ENCODE peak calls at places on chromosomes 4 and X, in five cellular contexts. Q, R, P, S and K are unnamed samples.
A peak's percentile ranks its signal among the peaks of the same experiment; 100 is the strongest.

GRCh38 chrX:45807572-45808425 is 607.1 kb upstream of the DIPK2B start:
- DNase-seq in Q (no peak), P (no peak), R (no peak), S (peak; percentile 70), K (no peak)

GRCh38 chr4:170001688-170002267 is 24.4 kb downstream of the MFAP3L start:
- DNase-seq in P (no peak), Q (no peak), S (no peak), R (no peak), K (peak; percentile 52)

GRCh38 chr4:25654971-25655963 is at the start of gene SLC34A2:
- DNase-seq in S (no peak), Q (no peak), P (no peak), R (no peak), K (peak; percentile 33)

GRCh38 chr4:38046735-38047487 is 86.7 kb downstream of the PTTG2 start:
- DNase-seq in S (peak; percentile 33), R (no peak), P (no peak), Q (no peak), K (no peak)

GRCh38 chr4:89049853-89050252 is 7.1 kb downstream of the FAM13A start:
- DNase-seq in P (no peak), R (no peak), S (no peak), Q (no peak), K (no peak)

GRCh38 chrX:7689791-7690412 is 153.1 kb upstream of the VCX start:
- DNase-seq in R (no peak), S (no peak), Q (no peak), P (no peak), K (no peak)

GRCh38 chr4:26524001-26524400 is 33.7 kb upstream of the CCKAR start:
- DNase-seq in P (no peak), S (no peak), Q (no peak), R (no peak), K (no peak)

GRCh38 chr4:8548731-8549351 is 31.4 kb upstream of the GPR78 start:
- DNase-seq in R (no peak), P (no peak), S (no peak), Q (no peak), K (peak; percentile 15)

GRCh38 chrX:108731144-108731543 is 5.2 kb downstream of the IRS4 start:
- DNase-seq in S (no peak), R (no peak), Q (no peak), P (no peak), K (no peak)

GRCh38 chrX:155966876-155967275 is 30.6 kb upstream of the IL9R start:
- DNase-seq in R (peak; percentile 12), S (no peak), P (peak; percentile 22), Q (peak; percentile 38), K (peak; percentile 65)

GRCh38 chrX:1593286-1594271 is 2.2 kb downstream of the AKAP17A start:
- DNase-seq in Q (no peak), P (no peak), S (no peak), R (no peak), K (no peak)

GRCh38 chrX:137999071-137999470 is 433.1 kb downstream of the ZIC3 start:
- DNase-seq in P (no peak), Q (no peak), S (no peak), R (no peak), K (no peak)

GRCh38 chrX:50469206-50469605 is 1.4 kb downstream of the DGKK start:
- DNase-seq in S (no peak), P (no peak), Q (no peak), R (no peak), K (peak; percentile 41)

DNA sequence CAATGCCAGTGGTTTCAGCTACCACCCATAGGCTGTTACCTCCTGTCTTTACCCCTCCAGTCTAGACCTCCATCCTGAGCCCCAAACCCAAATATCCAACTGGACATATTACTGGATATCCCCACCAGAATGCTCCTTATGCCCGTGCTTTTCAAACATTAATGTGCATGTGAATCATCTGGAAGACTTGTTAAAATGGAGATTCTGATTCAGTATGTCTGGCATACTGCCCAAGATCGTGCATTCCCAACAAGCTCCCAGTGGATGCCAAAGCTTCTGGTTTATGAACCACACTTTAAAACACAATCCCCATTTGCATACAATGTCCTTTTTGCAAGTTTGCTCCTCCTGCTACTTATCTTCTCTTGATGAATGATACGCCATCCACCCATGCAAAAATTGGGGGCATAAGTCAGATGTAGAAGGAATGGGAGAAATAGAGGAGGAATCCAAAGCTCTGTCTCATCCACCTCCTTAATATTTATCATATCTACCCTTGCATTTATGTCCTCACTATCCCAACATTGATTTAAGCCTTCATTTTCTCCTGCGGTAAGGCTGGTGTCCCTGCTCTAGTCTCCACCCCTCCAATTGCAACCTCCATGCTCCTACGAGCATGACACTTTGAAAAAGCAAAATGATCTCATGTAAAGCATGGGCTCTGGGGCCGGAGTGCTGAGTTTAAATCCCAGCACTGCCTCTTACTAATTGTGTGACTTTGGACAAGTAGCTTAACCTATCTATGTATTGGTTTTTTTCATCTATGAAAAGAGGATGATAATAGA is 7.4 kb upstream of the PGRMC1 start:
- DNase-seq in S (peak; percentile 88), R (no peak), P (no peak), Q (no peak), K (no peak)
- TF ChIP-seq RAD21 in S (no peak), R (no peak), P (no peak), Q (no peak), K (no peak)

GRCh38 chr4:182448281-182449151 is 205.3 kb downstream of the TENM3 start:
- DNase-seq in R (no peak), S (peak; percentile 93), Q (peak; percentile 59), P (peak; percentile 72), K (peak; percentile 97)

GRCh38 chr4:182449960-182450359 is 206.8 kb downstream of the TENM3 start:
- DNase-seq in P (no peak), Q (no peak), R (no peak), S (no peak), K (no peak)

GRCh38 chr4:182449186-182449880 is 206.1 kb downstream of the TENM3 start:
- DNase-seq in Q (no peak), P (peak; percentile 15), S (peak; percentile 49), R (no peak), K (no peak)

GRCh38 chr4:182443070-182443469 is 199.9 kb downstream of the TENM3 start:
- DNase-seq in S (no peak), P (no peak), R (no peak), Q (no peak), K (no peak)

DNA sequence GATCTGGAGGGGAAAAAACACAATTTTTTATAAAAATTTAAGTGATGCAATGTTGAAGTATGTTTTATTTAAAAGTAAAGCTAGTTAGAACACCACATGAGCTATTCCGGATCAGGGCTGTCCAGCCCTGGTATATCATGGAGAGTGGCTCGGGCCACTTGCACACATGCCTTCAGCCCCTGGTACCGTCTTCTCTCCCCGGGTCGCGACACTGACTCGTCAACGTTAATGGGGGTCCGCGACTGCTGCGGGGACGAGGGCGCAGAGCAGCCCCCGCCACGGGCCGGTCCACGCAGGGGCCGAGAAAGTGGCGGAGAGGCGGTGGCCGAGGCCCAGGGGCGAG is 204.7 kb downstream of the TENM3 start:
- DNase-seq in Q (no peak), S (no peak), R (no peak), P (no peak), K (no peak)
- TF ChIP-seq RAD21 in Q (no peak), S (no peak), R (no peak), P (no peak), K (no peak)

DNA sequence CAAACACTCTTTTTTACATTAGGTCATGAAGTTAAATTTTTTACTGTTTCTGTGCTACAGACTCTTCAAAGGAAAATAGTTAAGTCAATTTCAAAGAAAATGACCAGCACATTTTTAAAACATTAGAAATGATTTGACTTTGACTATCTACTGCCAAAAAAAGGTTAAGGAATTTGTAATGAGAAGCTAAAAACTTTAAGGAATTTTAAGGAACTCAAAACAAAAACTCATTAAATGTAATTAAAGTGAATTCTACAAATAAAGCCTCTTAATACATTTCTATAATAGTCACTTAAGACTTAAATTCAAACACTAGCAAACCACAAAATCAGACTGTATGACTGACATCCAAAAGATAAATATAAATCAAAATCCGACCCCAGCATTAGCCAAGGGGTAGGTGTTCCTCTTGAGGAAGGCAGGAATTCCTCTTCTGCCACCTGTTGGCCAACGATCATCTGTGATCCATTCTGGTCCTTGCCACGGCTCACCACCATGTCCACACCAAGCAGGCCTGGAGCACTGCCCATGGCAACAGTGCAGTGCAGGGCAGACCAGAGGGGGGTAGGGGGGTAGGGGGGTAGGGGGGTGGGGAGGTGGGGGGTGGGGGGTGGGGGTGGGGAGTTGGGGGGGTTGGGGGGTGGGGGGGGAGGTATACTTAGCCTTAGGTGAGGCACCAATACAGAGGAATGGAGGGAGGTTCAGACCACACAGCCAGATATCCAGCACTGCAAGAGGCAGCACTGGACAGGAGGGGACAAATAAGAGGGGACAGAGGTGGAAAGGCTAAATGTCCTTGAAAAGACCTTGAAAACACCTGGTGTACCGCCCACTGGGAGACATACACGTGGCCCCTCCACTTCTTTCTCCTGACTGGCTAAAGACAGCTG is 287.4 kb downstream of the CHIC1 start:
- DNase-seq in P (peak; percentile 3), R (peak; percentile 62), S (peak; percentile 38), Q (peak; percentile 7), K (peak; percentile 44)
- TF ChIP-seq RAD21 in P (peak; percentile 42), R (peak; percentile 39), S (peak; percentile 30), Q (peak; percentile 41), K (peak; percentile 42)

GRCh38 chrX:150831863-150832262 is 66.6 kb downstream of the CD99L2 start:
- DNase-seq in R (no peak), S (no peak), Q (no peak), P (no peak), K (no peak)
- TF ChIP-seq RAD21 in R (no peak), S (no peak), Q (no peak), P (no peak), K (no peak)

DNA sequence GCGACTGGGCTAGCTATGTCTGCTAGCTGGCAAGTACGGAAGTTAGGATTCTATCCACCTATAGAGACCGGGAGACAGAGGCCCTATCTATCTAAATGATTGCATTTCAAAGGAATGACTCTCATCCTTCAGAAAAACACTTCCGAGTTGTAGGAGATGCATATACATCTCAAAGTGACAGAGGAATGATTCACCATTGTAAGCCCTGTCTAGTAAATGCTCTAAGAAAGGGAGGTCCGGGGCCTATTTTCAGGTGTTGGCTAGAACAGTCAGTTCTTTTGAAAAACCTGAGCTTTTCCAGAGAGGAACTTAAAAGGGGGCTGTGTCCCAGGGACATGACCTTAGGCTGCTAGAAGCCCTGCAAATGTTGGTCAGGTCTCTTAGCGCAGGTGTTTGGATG is 262.9 kb upstream of the IL1RAPL1 start:
- DNase-seq in R (no peak), Q (no peak), S (no peak), P (no peak), K (no peak)
- TF ChIP-seq RAD21 in R (no peak), Q (no peak), S (no peak), P (no peak), K (no peak)

GRCh38 chrX:151030845-151031244 is 47.7 kb downstream of the HMGB3 start:
- DNase-seq in R (no peak), Q (no peak), P (no peak), S (no peak), K (no peak)
- TF ChIP-seq RAD21 in R (no peak), Q (no peak), P (no peak), S (no peak), K (no peak)

DNA sequence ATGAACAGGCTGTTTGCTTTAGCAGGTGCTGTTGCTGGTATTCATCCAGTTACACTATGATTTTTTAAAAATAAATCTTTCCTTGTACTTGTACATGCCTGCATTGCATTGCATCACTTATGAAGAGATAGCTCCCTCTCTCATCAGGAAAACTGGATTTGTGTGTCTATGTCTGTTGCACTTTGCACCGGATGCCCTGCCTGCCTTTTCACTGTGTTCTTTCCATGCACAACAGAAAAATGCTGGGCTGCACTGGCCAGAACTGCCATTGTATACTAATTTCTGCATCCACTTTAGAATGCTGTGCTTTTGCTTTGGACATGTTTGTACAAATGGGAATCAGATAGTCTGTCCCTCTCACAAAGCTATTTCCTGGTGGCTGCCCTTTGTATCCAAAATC is 119.2 kb downstream of the MBNL3 start:
- DNase-seq in S (no peak), P (no peak), Q (no peak), R (no peak), K (no peak)
- TF ChIP-seq RAD21 in S (no peak), P (no peak), Q (no peak), R (no peak), K (no peak)

GRCh38 chrX:53882331-53882730 is 161.9 kb downstream of the PHF8 start:
- DNase-seq in R (no peak), Q (no peak), S (peak; percentile 76), P (peak; percentile 5), K (no peak)
- TF ChIP-seq RAD21 in R (no peak), Q (no peak), S (no peak), P (no peak), K (no peak)